ENCODE peak calls at places on chromosomes 1 and 21, in ten cellular contexts. S, G, P, B, R, W, C, F, D and V are unnamed samples.

GRCh38 chr1:41359211-41360073 is 1.8 kb upstream of the FOXO6 start:
- DNase-seq in F (peak), G (peak), R (no peak), P (no peak), S (peak), C (no peak), D (peak), W (no peak), B (no peak), V (peak)

GRCh38 chr21:41432567-41433460 is 6.8 kb downstream of the MX1 start:
- DNase-seq in R (no peak), B (no peak), W (no peak), G (no peak), F (no peak), S (peak), P (no peak), C (no peak), D (no peak), V (no peak)

GRCh38 chr21:35223480-35224156 is 174.5 kb upstream of the RUNX1 start:
- DNase-seq in G (no peak), D (no peak), S (no peak), B (no peak), R (no peak), C (no peak), P (no peak), W (no peak), F (no peak), V (no peak)

GRCh38 chr1:27525296-27526271 is 35.6 kb upstream of the WASF2 start:
- DNase-seq in D (peak), G (no peak), P (peak), W (peak), B (no peak), F (peak), C (no peak), R (peak), S (peak), V (no peak)

GRCh38 chr1:172449585-172450523 is 6.0 kb upstream of the PIGC start:
- DNase-seq in D (peak), W (peak), S (peak), C (peak), R (peak), B (peak), P (peak), F (peak), G (peak), V (no peak)

GRCh38 chr1:208137144-208137682 is 107.0 kb downstream of the PLXNA2 start:
- DNase-seq in S (no peak), C (no peak), B (no peak), G (peak), R (no peak), P (no peak), W (peak), F (no peak), D (no peak), V (no peak)

GRCh38 chr1:204344665-204345064 is 15.1 kb downstream of the PLEKHA6 start:
- DNase-seq in G (peak), W (no peak), C (no peak), F (no peak), B (no peak), D (no peak), R (no peak), P (no peak), S (no peak), V (no peak)

GRCh38 chr21:26443867-26444266 is 129.2 kb downstream of the CYYR1 start:
- DNase-seq in W (no peak), C (no peak), S (no peak), F (no peak), B (no peak), G (no peak), D (no peak), R (no peak), P (no peak), V (no peak)

GRCh38 chr1:221724931-221725605 is 16.8 kb downstream of the DUSP10 start:
- DNase-seq in F (peak), B (no peak), G (peak), S (no peak), P (no peak), D (no peak), W (peak), R (peak), C (no peak), V (no peak)

GRCh38 chr1:25952851-25953401 is 44.9 kb downstream of the PAFAH2 start:
- DNase-seq in B (no peak), D (no peak), P (no peak), F (no peak), S (peak), G (no peak), R (no peak), W (peak), C (no peak), V (no peak)

GRCh38 chr1:228089520-228090380 is 7.2 kb downstream of the ARF1 start:
- DNase-seq in G (no peak), D (no peak), R (peak), F (peak), W (no peak), P (peak), B (no peak), C (no peak), S (no peak), V (peak)

GRCh38 chr1:222923506-222923905 is 108.7 kb downstream of the DISP1 start:
- DNase-seq in C (no peak), R (no peak), B (no peak), W (peak), P (no peak), F (no peak), G (no peak), S (no peak), D (no peak), V (no peak)

GRCh38 chr1:90835661-90836344 is 118.7 kb upstream of the BARHL2 start:
- DNase-seq in S (peak), R (no peak), G (no peak), F (peak), B (no peak), W (no peak), P (peak), C (peak), D (peak), V (no peak)

GRCh38 chr1:174397261-174397660 is 50.5 kb upstream of the GPR52 start:
- DNase-seq in R (no peak), D (no peak), S (no peak), F (no peak), P (no peak), C (no peak), W (peak), G (no peak), B (no peak), V (no peak)

GRCh38 chr1:92217721-92218120 is at the start of gene C1orf146:
- DNase-seq in B (no peak), C (no peak), G (no peak), D (no peak), W (no peak), F (no peak), S (peak), R (no peak), P (no peak), V (no peak)

GRCh38 chr1:219940707-219941106 is 12.3 kb upstream of the SLC30A10 start:
- DNase-seq in R (no peak), D (no peak), C (no peak), G (no peak), F (no peak), P (no peak), W (no peak), B (no peak), S (no peak), V (no peak)

GRCh38 chr21:45405271-45405818 is 380 bp downstream of the COL18A1 start:
- DNase-seq in G (no peak), S (peak), C (peak), W (peak), P (peak), B (no peak), D (peak), R (no peak), F (peak), V (peak)

GRCh38 chr1:33321178-33321577 is 280 bp upstream of the A3GALT2 start:
- DNase-seq in R (no peak), F (no peak), W (no peak), D (no peak), C (no peak), G (peak), S (no peak), P (peak), B (no peak), V (peak)

GRCh38 chr1:1900883-1901640 is 10.2 kb upstream of the GNB1 start:
- DNase-seq in F (no peak), S (no peak), R (no peak), W (no peak), D (no peak), G (no peak), P (peak), B (no peak), C (no peak), V (no peak)

GRCh38 chr1:1899967-1900327 is 9.1 kb upstream of the GNB1 start:
- DNase-seq in S (no peak), G (no peak), F (no peak), C (no peak), R (no peak), W (no peak), B (no peak), D (no peak), P (peak), V (no peak)

GRCh38 chr1:1901641-1902294 is 10.9 kb upstream of the GNB1 start:
- DNase-seq in P (peak), D (no peak), C (no peak), G (no peak), F (no peak), S (no peak), B (no peak), R (no peak), W (no peak), V (no peak)

GRCh38 chr1:1898246-1898933 is 7.5 kb upstream of the GNB1 start:
- DNase-seq in R (no peak), F (no peak), C (no peak), P (no peak), S (no peak), W (no peak), D (no peak), G (no peak), B (no peak), V (no peak)

DNA sequence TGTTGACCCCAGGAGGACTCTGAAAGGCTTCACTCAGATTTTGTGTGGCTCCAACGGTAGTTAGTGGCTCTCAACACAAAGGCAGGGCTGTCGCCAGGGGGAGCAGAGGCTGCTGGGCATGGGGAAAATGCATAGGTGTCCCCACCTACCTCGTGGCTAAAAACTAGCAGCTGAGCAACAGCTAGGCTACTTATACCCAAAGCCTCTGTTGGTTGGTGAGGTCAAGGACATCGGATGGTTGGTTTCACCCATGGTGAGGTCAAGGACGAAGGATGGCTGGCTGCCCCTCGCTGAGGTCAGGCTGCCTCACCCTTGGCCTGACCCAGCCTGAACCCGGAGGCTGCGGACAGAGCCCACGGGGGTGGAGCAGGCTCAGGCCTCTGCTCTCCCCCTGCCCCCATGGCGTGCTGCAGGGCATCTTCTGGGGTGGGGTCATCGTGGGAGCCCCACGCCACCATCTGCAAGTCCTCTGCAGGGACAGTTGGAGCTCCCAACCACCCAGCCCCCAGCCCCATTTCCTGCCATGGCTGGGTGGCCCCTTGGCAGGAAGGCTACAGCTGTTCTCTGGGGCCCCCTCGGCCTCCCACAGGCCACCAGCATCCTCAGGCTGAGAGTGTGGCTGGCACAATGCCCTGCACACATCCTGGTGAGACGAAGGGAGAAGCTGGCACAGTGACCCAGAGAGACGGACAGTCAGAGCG is 8.5 kb upstream of the GNB1 start:
- DNase-seq in R (no peak), W (no peak), F (no peak), C (no peak), D (peak), G (no peak), B (no peak), S (no peak), P (peak), V (no peak)
- TF ChIP-seq CTCF in R (no peak), W (no peak), F (no peak), C (no peak), D (peak), G (no peak), B (no peak), S (no peak), P (no peak), V (no peak)

DNA sequence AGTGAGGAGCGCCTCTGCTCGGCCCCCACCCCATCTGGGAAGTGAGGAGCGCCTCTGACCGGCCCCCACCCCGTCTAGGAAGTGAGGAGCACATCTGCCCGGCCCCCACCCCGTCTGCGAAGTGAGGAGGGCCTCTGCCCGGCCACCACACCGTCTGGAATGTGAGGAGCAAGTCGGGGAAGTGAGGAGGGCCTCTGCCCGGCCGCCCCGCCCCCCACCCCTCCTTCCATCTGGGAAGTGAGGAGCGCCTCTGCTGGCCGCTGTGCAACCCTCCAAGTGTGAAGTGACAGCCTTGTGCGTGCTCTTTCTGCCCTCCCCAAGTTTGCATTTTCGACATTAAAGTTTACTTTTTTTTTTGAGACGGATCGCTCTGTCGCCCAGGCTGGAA is 5.1 kb upstream of the ZZZ3 start:
- DNase-seq in P (peak), R (no peak), G (no peak), B (peak), C (peak), F (peak), S (no peak), W (no peak), D (peak), V (no peak)
- TF ChIP-seq CTCF in P (no peak), R (no peak), G (no peak), B (no peak), C (no peak), F (no peak), S (peak), W (no peak), D (peak), V (peak)

DNA sequence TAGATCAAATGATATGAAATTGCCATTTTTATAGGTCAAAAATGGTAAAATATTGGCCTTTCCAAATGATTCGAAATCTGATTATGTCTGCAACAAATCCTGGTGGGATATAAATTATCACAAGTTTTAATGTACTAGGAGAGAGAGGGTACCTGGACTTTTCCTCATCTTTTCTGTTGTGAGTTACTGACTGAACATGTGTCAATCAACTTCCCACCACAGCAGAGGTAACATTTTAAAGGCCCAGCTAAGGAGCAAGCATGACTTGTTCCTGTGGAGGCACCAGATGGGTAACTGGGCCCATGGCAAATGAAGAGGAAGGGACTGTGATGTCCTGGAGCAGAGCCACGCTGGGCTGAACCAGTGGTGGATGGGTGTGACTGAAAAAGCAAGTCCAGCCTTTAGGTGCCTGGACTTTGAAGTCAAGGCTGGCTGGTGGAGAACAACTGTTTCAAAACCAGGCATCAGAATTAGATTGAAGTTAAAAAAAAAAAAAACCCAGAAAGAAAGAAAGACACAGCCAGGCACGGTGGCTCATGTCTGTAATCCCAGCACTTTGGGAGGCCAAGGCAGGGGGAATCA is 6.6 kb downstream of the MR1 start:
- DNase-seq in G (no peak), D (no peak), S (no peak), W (no peak), P (no peak), C (no peak), F (no peak), B (no peak), R (peak), V (no peak)
- TF ChIP-seq CTCF in G (no peak), D (no peak), S (no peak), W (no peak), P (no peak), C (no peak), F (no peak), B (no peak), R (no peak), V (no peak)

DNA sequence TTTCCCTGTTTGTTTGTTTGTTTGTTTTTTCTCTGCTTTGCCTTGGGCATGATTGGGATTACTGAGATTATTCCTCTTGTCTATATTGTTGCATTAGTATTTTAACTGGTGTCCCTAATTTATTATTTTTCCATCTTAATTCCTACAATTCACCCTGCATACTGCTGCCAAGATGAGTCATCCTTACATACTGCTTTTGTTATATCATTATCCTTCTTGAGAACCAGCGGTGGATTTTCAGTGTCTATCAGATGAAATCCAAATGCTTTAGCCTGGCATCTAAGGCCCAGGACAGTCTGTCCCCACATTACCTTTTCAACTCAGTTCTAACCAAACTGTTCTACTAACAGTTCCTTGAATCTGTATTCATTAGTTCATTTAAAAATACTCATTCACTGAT is 101.7 kb downstream of the OLFML2B start:
- DNase-seq in C (no peak), W (peak), F (no peak), S (no peak), B (no peak), D (no peak), R (no peak), G (peak), P (no peak), V (no peak)
- TF ChIP-seq CTCF in C (no peak), W (no peak), F (no peak), S (no peak), B (no peak), D (no peak), R (no peak), G (no peak), P (no peak), V (no peak)

GRCh38 chr1:167342846-167343245 is 122.2 kb downstream of the POU2F1 start:
- DNase-seq in B (no peak), W (no peak), R (no peak), G (peak), F (no peak), C (no peak), D (no peak), P (no peak), S (no peak), V (no peak)
- TF ChIP-seq CTCF in B (peak), W (no peak), R (no peak), G (peak), F (peak), C (no peak), D (peak), P (peak), S (no peak), V (peak)

DNA sequence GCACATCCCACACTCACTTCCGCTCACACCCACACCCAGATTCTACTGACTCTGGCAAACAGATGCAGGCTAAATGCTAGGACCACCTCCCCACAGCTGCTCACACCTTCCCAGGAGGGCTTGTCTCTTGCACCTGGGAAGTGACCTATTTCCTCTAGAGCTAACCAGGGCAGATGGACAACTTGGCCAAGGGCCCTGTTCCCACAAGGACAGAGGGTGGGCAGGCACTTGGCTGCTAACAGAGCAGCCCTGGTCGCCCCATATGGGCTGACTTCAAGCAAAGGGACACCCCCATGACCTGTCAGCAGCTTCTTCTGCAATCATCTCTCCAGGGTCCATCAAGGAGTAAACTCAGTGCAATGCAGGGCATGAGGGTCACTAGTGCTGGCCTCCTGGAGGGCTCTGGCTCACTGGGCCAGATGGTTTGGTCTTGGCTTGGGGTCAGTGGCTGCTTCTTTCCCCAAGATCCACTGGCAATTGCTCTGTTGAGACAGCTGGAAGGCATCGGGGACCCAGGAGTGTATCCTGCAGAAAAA is 641.5 kb downstream of the PLPP3 start:
- DNase-seq in P (no peak), S (no peak), W (no peak), B (no peak), G (no peak), F (no peak), R (no peak), D (no peak), C (no peak), V (no peak)
- TF ChIP-seq CTCF in P (no peak), S (no peak), W (no peak), B (no peak), G (no peak), F (no peak), R (no peak), D (no peak), C (no peak), V (no peak)

DNA sequence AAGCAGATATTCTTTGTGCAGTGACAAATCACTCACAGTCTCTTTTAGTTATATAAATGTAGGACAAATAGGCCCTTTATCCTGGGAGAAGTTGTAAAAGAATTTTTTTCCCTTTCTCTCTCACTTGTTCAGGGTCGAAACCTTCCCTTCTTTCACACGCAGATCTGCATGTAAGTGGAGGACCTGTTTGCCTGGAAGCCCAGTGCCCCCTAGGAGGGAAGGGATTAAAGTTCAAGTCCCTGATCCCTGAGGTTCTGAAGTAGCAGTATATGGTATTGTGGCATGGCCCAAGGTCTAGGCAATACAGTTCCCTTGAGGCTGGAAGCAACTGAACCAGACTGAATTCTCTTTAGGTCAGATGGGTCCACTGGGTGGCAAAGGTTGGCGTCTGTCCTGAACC is 48.6 kb upstream of the PTGFRN start:
- DNase-seq in P (no peak), G (no peak), C (no peak), S (no peak), R (no peak), W (no peak), D (no peak), F (no peak), B (no peak), V (no peak)
- TF ChIP-seq CTCF in P (no peak), G (no peak), C (no peak), S (no peak), R (no peak), W (no peak), D (no peak), F (no peak), B (no peak), V (no peak)

DNA sequence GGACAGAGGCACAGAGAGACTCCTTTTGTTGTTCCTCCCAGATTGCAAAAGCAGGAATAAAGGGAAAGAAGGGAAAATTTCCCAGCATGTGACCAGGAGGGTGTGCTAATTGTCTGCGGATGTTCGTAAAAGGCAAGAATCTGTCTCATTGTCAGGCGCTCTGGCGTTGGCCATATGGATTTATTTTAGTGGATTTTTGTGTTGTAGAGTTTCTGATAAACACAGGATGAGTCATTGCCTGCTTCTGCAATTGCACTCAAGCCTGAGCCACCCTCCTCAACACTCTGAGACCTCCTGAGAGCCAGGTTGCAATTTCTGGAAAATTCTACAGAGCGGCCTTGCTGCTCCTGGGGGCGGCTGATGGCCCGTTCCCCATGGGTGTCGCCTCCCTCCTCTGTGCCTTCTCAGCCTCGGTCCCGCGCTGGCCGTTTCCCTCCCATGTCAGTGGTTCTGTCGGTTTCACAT is 227.7 kb downstream of the KAZN start:
- DNase-seq in P (no peak), S (no peak), D (no peak), C (no peak), F (no peak), G (peak), W (peak), R (peak), B (no peak), V (no peak)
- TF ChIP-seq CTCF in P (no peak), S (no peak), D (no peak), C (no peak), F (no peak), G (no peak), W (peak), R (no peak), B (no peak), V (peak)

GRCh38 chr1:2174348-2175054 is 20.1 kb downstream of the FAAP20 start:
- DNase-seq in G (peak), F (peak), D (peak), W (peak), S (peak), R (peak), P (peak), B (peak), C (peak), V (no peak)
- TF ChIP-seq CTCF in G (peak), F (peak), D (peak), W (peak), S (peak), R (peak), P (peak), B (peak), C (peak), V (peak)